ENCODE peak calls at places on chromosome 16, in six cellular contexts. K is dorsolateral prefrontal cortex; J is MM.1S; Y is kidney; M is CD4-positive, alpha-beta T cell; P is COR-L47. E is an unnamed sample.

GRCh38 chr16:57810197-57811024 is 8.1 kb upstream of the KIFC3 start:
- DNase-seq in K (peak), J (peak), Y (peak), M (peak), P (peak), E (peak)

GRCh38 chr16:2790631-2791030 is 3.3 kb upstream of the PRSS33 start:
- DNase-seq in K (no peak), J (no peak), Y (no peak), M (no peak), P (no peak), E (no peak)

GRCh38 chr16:2586241-2586640 is 48.4 kb downstream of the PDPK1 start:
- DNase-seq in K (no peak), J (no peak), Y (peak), M (no peak), P (no peak), E (no peak)

GRCh38 chr16:29807426-29808218 is 1.3 kb downstream of the MAZ start:
- DNase-seq in K (peak), J (peak), Y (peak), M (peak), P (peak), E (peak)

GRCh38 chr16:22977294-22977697 is 163.3 kb downstream of the HS3ST2 start:
- DNase-seq in K (no peak), J (peak), Y (no peak), M (no peak), P (no peak), E (no peak)

GRCh38 chr16:89689142-89689541 is 2.7 kb downstream of the CDK10 start:
- DNase-seq in K (no peak), J (no peak), Y (no peak), M (no peak), P (no peak), E (no peak)

GRCh38 chr16:67277999-67278772 is 1.1 kb upstream of the PLEKHG4 start:
- DNase-seq in K (no peak), J (peak), Y (peak), M (no peak), P (no peak), E (no peak)

GRCh38 chr16:73549960-73550359 is 502.0 kb upstream of the ZFHX3 start:
- DNase-seq in K (no peak), J (no peak), Y (no peak), M (no peak), P (no peak), E (no peak)

GRCh38 chr16:67546761-67547422 is 15.4 kb upstream of the CTCF start:
- DNase-seq in K (peak), J (peak), Y (peak), M (peak), P (peak), E (peak)

E was measured in amygdala.